ENCODE peak calls at places on chromosome 10, in six cellular contexts. One of them, this sample, is unnamed.

GRCh38 chr10:75770634-75771081 is 339.2 kb downstream of the LRMDA start:
- DNase-seq in SJCRH30: no peak
- DNase-seq in GM04504: no peak
- DNase-seq in activated CD4-positive, alpha-beta T cell treated with anti-CD3 and anti-CD28 coated beads for 4 hours: no peak
- DNase-seq in HS-5: no peak
- DNase-seq in A673: no peak
- DNase-seq in this sample: no peak

GRCh38 chr10:54614062-54614461 is 187.0 kb downstream of the PCDH15 start:
- DNase-seq in activated CD4-positive, alpha-beta T cell treated with anti-CD3 and anti-CD28 coated beads for 4 hours: no peak
- DNase-seq in GM04504: no peak
- DNase-seq in HS-5: no peak
- DNase-seq in A673: no peak
- DNase-seq in SJCRH30: no peak
- DNase-seq in this sample: no peak

GRCh38 chr10:80333985-80334384 is 22.6 kb downstream of the DYDC1 start:
- DNase-seq in HS-5: no peak
- DNase-seq in GM04504: no peak
- DNase-seq in activated CD4-positive, alpha-beta T cell treated with anti-CD3 and anti-CD28 coated beads for 4 hours: no peak
- DNase-seq in A673: no peak
- DNase-seq in SJCRH30: no peak
- DNase-seq in this sample: no peak

GRCh38 chr10:1158066-1158465 is 101.9 kb downstream of the WDR37 start:
- DNase-seq in A673: no peak
- DNase-seq in activated CD4-positive, alpha-beta T cell treated with anti-CD3 and anti-CD28 coated beads for 4 hours: no peak
- DNase-seq in GM04504: no peak
- DNase-seq in HS-5: no peak
- DNase-seq in SJCRH30: no peak
- DNase-seq in this sample: no peak

GRCh38 chr10:102068216-102068615 is 3.1 kb downstream of the HPS6 start:
- DNase-seq in HS-5: no peak
- DNase-seq in GM04504: no peak
- DNase-seq in SJCRH30: peak
- DNase-seq in activated CD4-positive, alpha-beta T cell treated with anti-CD3 and anti-CD28 coated beads for 4 hours: no peak
- DNase-seq in A673: no peak
- DNase-seq in this sample: no peak

GRCh38 chr10:62108768-62109430 is 159.7 kb downstream of the RTKN2 start:
- DNase-seq in activated CD4-positive, alpha-beta T cell treated with anti-CD3 and anti-CD28 coated beads for 4 hours: no peak
- DNase-seq in A673: peak
- DNase-seq in SJCRH30: no peak
- DNase-seq in HS-5: no peak
- DNase-seq in GM04504: no peak
- DNase-seq in this sample: peak

GRCh38 chr10:102796407-102797176 is 40.6 kb downstream of the CYP17A1 start:
- DNase-seq in A673: no peak
- DNase-seq in GM04504: no peak
- DNase-seq in SJCRH30: peak
- DNase-seq in activated CD4-positive, alpha-beta T cell treated with anti-CD3 and anti-CD28 coated beads for 4 hours: peak
- DNase-seq in HS-5: no peak
- DNase-seq in this sample: peak

GRCh38 chr10:66837990-66838389 is 87.8 kb upstream of the LRRTM3 start:
- DNase-seq in A673: peak
- DNase-seq in GM04504: peak
- DNase-seq in activated CD4-positive, alpha-beta T cell treated with anti-CD3 and anti-CD28 coated beads for 4 hours: no peak
- DNase-seq in HS-5: no peak
- DNase-seq in SJCRH30: no peak
- DNase-seq in this sample: no peak

GRCh38 chr10:80518143-80518806 is 19.4 kb upstream of the SH2D4B start:
- DNase-seq in activated CD4-positive, alpha-beta T cell treated with anti-CD3 and anti-CD28 coated beads for 4 hours: no peak
- DNase-seq in A673: no peak
- DNase-seq in SJCRH30: no peak
- DNase-seq in HS-5: no peak
- DNase-seq in GM04504: no peak
- DNase-seq in this sample: no peak

GRCh38 chr10:79320785-79321493 is 26.3 kb upstream of the PPIF start:
- DNase-seq in HS-5: peak
- DNase-seq in A673: peak
- DNase-seq in SJCRH30: no peak
- DNase-seq in GM04504: peak
- DNase-seq in activated CD4-positive, alpha-beta T cell treated with anti-CD3 and anti-CD28 coated beads for 4 hours: peak
- DNase-seq in this sample: no peak

GRCh38 chr10:105952153-105952552 is 1212.4 kb downstream of the SORCS1 start:
- DNase-seq in HS-5: no peak
- DNase-seq in SJCRH30: peak
- DNase-seq in activated CD4-positive, alpha-beta T cell treated with anti-CD3 and anti-CD28 coated beads for 4 hours: no peak
- DNase-seq in GM04504: peak
- DNase-seq in A673: peak
- DNase-seq in this sample: peak

GRCh38 chr10:79502561-79503309 is 9.6 kb upstream of the EIF5AL1 start:
- DNase-seq in SJCRH30: peak
- DNase-seq in activated CD4-positive, alpha-beta T cell treated with anti-CD3 and anti-CD28 coated beads for 4 hours: no peak
- DNase-seq in A673: no peak
- DNase-seq in HS-5: no peak
- DNase-seq in GM04504: no peak
- DNase-seq in this sample: no peak

GRCh38 chr10:77049896-77050295 is 587.7 kb downstream of the KCNMA1 start:
- DNase-seq in GM04504: no peak
- DNase-seq in SJCRH30: no peak
- DNase-seq in A673: no peak
- DNase-seq in activated CD4-positive, alpha-beta T cell treated with anti-CD3 and anti-CD28 coated beads for 4 hours: no peak
- DNase-seq in HS-5: peak
- DNase-seq in this sample: no peak

GRCh38 chr10:99457808-99458207 is 27.4 kb upstream of the GOT1 start:
- DNase-seq in activated CD4-positive, alpha-beta T cell treated with anti-CD3 and anti-CD28 coated beads for 4 hours: no peak
- DNase-seq in A673: no peak
- DNase-seq in SJCRH30: no peak
- DNase-seq in GM04504: no peak
- DNase-seq in HS-5: peak
- DNase-seq in this sample: no peak

GRCh38 chr10:132958886-132959295 is 16.5 kb upstream of the CFAP46 start:
- DNase-seq in activated CD4-positive, alpha-beta T cell treated with anti-CD3 and anti-CD28 coated beads for 4 hours: no peak
- DNase-seq in A673: no peak
- DNase-seq in SJCRH30: no peak
- DNase-seq in HS-5: no peak
- DNase-seq in GM04504: no peak
- DNase-seq in this sample: no peak

GRCh38 chr10:131220601-131221171 is 90.8 kb downstream of the TCERG1L start:
- DNase-seq in SJCRH30: no peak
- DNase-seq in activated CD4-positive, alpha-beta T cell treated with anti-CD3 and anti-CD28 coated beads for 4 hours: no peak
- DNase-seq in GM04504: no peak
- DNase-seq in A673: no peak
- DNase-seq in HS-5: no peak
- DNase-seq in this sample: no peak

GRCh38 chr10:49484501-49485230 is 54.3 kb downstream of the ERCC6 start:
- DNase-seq in HS-5: no peak
- DNase-seq in activated CD4-positive, alpha-beta T cell treated with anti-CD3 and anti-CD28 coated beads for 4 hours: no peak
- DNase-seq in A673: no peak
- DNase-seq in SJCRH30: no peak
- DNase-seq in GM04504: no peak
- DNase-seq in this sample: no peak

GRCh38 chr10:29630205-29631048 is 4.3 kb downstream of the SVIL start:
- DNase-seq in A673: no peak
- DNase-seq in SJCRH30: no peak
- DNase-seq in activated CD4-positive, alpha-beta T cell treated with anti-CD3 and anti-CD28 coated beads for 4 hours: no peak
- DNase-seq in HS-5: no peak
- DNase-seq in GM04504: no peak
- DNase-seq in this sample: no peak

GRCh38 chr10:99172950-99173349 is 62.7 kb downstream of the HPSE2 start:
- DNase-seq in SJCRH30: no peak
- DNase-seq in A673: no peak
- DNase-seq in activated CD4-positive, alpha-beta T cell treated with anti-CD3 and anti-CD28 coated beads for 4 hours: no peak
- DNase-seq in GM04504: no peak
- DNase-seq in HS-5: no peak
- DNase-seq in this sample: no peak

GRCh38 chr10:13984647-13985155 is 346.0 kb downstream of the FRMD4A start:
- DNase-seq in SJCRH30: no peak
- DNase-seq in HS-5: no peak
- DNase-seq in A673: no peak
- DNase-seq in GM04504: peak
- DNase-seq in activated CD4-positive, alpha-beta T cell treated with anti-CD3 and anti-CD28 coated beads for 4 hours: no peak
- DNase-seq in this sample: no peak

GRCh38 chr10:1047937-1048336 is 982 bp downstream of the IDI1 start:
- DNase-seq in activated CD4-positive, alpha-beta T cell treated with anti-CD3 and anti-CD28 coated beads for 4 hours: no peak
- DNase-seq in HS-5: no peak
- DNase-seq in GM04504: no peak
- DNase-seq in SJCRH30: peak
- DNase-seq in A673: peak
- DNase-seq in this sample: peak

This sample was measured in NAMALWA.